ENCODE peak calls at places on chromosome 14, in six cellular contexts. P is CD8-positive, alpha-beta T cell; W is kidney epithelial cell; T is choroid plexus epithelial cell; V is glutamatergic neuron; U is RWPE1. M is an unnamed sample.

GRCh38 chr14:23047042-23047634 is 5.1 kb downstream of the PSMB11 start:
- DNase-seq in W (no peak), V (no peak), U (no peak), T (peak; percentile 47), P (no peak), M (no peak)

GRCh38 chr14:56933446-56933845 is 123.2 kb upstream of the OTX2 start:
- DNase-seq in W (no peak), T (no peak), U (peak; percentile 4), P (no peak), V (no peak), M (no peak)

GRCh38 chr14:100283984-100284881 is 22.0 kb downstream of the SLC25A29 start:
- DNase-seq in P (no peak), W (no peak), T (no peak), U (no peak), V (no peak), M (no peak)

GRCh38 chr14:77376380-77376770 is 519 bp downstream of the TMED8 start:
- DNase-seq in V (peak; percentile 34), W (no peak), U (no peak), T (peak; percentile 21), P (peak; percentile 24), M (peak; percentile 25)

GRCh38 chr14:103735022-103735421 is 19.4 kb downstream of the ZFYVE21 start:
- DNase-seq in P (no peak), U (no peak), V (no peak), T (no peak), W (no peak), M (no peak)

GRCh38 chr14:35932659-35933159 is 106.6 kb downstream of the BRMS1L start:
- DNase-seq in U (no peak), P (peak; percentile 28), W (no peak), V (no peak), T (no peak), M (no peak)

GRCh38 chr14:34436118-34436905 is 25.7 kb downstream of the SPTSSA start:
- DNase-seq in V (no peak), W (no peak), T (peak; percentile 93), U (no peak), P (no peak), M (no peak)

GRCh38 chr14:59283380-59283779 is 94.9 kb downstream of the DAAM1 start:
- DNase-seq in W (peak; percentile 41), T (peak; percentile 63), V (no peak), P (no peak), U (no peak), M (no peak)

GRCh38 chr14:73394317-73394716 is 64.0 kb downstream of the NUMB start:
- DNase-seq in U (no peak), P (no peak), V (no peak), W (no peak), T (no peak), M (no peak)

GRCh38 chr14:35956376-35957000 is 130.3 kb downstream of the BRMS1L start:
- DNase-seq in P (no peak), W (no peak), V (no peak), T (no peak), U (no peak), M (no peak)

GRCh38 chr14:29668201-29668600 is 259.4 kb downstream of the PRKD1 start:
- DNase-seq in P (no peak), W (no peak), T (no peak), U (no peak), V (no peak), M (no peak)

GRCh38 chr14:93959239-93960107 is 16.9 kb downstream of the ASB2 start:
- DNase-seq in T (peak; percentile 88), W (peak; percentile 92), U (peak; percentile 94), V (no peak), P (peak; percentile 95), M (no peak)